ENCODE peak calls at places on chromosomes 3 and 15, in ten cellular contexts. A is SK-N-SH, K is IMR-90, D is Panc1, E is ascending aorta, Z is heart right ventricle, Q is suprapubic skin, M is astrocyte, N is right cardiac atrium, I is AG04450. W is an unnamed sample. For H3K27me3, the result is how much of the 10 kb centered on the place peaks cover.

GRCh38 chr3:58651268-58651667 is 15.3 kb downstream of the FAM3D start:
- DNase-seq in Z (no peak), I (no peak), Q (no peak), K (peak), N (no peak), A (no peak), M (no peak), E (no peak), D (no peak), W (no peak)

GRCh38 chr3:160097478-160097877 is 108.8 kb downstream of the IL12A start:
- DNase-seq in Q (no peak), N (no peak), M (no peak), A (no peak), K (no peak), D (no peak), Z (no peak), I (no peak), E (no peak), W (no peak)

GRCh38 chr3:183468424-183468823 is 40.0 kb upstream of the MCF2L2 start:
- DNase-seq in E (no peak), M (no peak), K (no peak), I (no peak), N (no peak), Z (no peak), D (no peak), A (no peak), Q (no peak), W (no peak)

GRCh38 chr15:47326506-47326905 is 390.8 kb upstream of the SEMA6D start:
- DNase-seq in Q (no peak), Z (no peak), A (no peak), D (no peak), K (no peak), M (no peak), E (no peak), N (no peak), I (no peak), W (no peak)

GRCh38 chr15:37034835-37035234 is 65.5 kb downstream of the MEIS2 start:
- DNase-seq in A (no peak), Z (no peak), E (no peak), Q (no peak), M (no peak), N (no peak), K (no peak), I (no peak), D (no peak), W (no peak)

GRCh38 chr3:118987466-118987865 is 47.2 kb downstream of the IGSF11 start:
- DNase-seq in D (no peak), M (peak), N (peak), A (no peak), Q (no peak), I (no peak), K (peak), Z (peak), E (no peak), W (peak)

GRCh38 chr15:80559320-80559693 is 135.8 kb upstream of the ABHD17C start:
- DNase-seq in M (peak), N (no peak), K (no peak), Z (no peak), Q (no peak), I (no peak), A (no peak), D (no peak), E (no peak), W (no peak)

GRCh38 chr3:134363381-134363755 is 10.9 kb downstream of the AMOTL2 start:
- DNase-seq in N (no peak), A (peak), Q (peak), Z (no peak), D (no peak), I (no peak), M (no peak), E (no peak), K (no peak), W (no peak)

GRCh38 chr3:23740517-23741402 is 65.0 kb upstream of the UBE2E1 start:
- DNase-seq in K (no peak), N (no peak), Z (no peak), E (no peak), Q (no peak), I (no peak), D (peak), A (no peak), M (peak), W (peak)

GRCh38 chr3:49469037-49469875 is 811 bp upstream of the DAG1 start:
- DNase-seq in M (peak), I (no peak), K (peak), Z (peak), N (peak), D (no peak), A (peak), Q (peak), E (peak), W (peak)

GRCh38 chr3:126149960-126150515 is 30.3 kb downstream of the ALDH1L1 start:
- DNase-seq in N (no peak), I (no peak), E (no peak), Z (peak), D (no peak), M (no peak), K (no peak), Q (peak), A (no peak), W (peak)

GRCh38 chr15:65663521-65663920 is 41.8 kb downstream of the SLC24A1 start:
- DNase-seq in A (no peak), Q (no peak), E (no peak), M (no peak), N (no peak), D (no peak), K (no peak), I (no peak), Z (no peak), W (no peak)

GRCh38 chr3:96430019-96430541 is 384.3 kb upstream of the EPHA6 start:
- DNase-seq in N (no peak), D (no peak), M (no peak), I (no peak), A (no peak), K (no peak), Q (no peak), E (no peak), Z (no peak), W (no peak)

GRCh38 chr3:119305271-119305670 is 11.1 kb downstream of the ARHGAP31 start:
- DNase-seq in A (no peak), Q (no peak), Z (no peak), K (no peak), M (no peak), E (no peak), D (no peak), N (no peak), I (no peak), W (no peak)

GRCh38 chr3:5221701-5222100 is 34.2 kb downstream of the EDEM1 start:
- DNase-seq in Z (no peak), I (no peak), K (no peak), E (no peak), M (no peak), N (no peak), Q (no peak), D (no peak), A (no peak), W (no peak)

GRCh38 chr15:68231102-68231818 is 1.7 kb upstream of the CLN6 start:
- DNase-seq in M (no peak), I (no peak), E (no peak), D (no peak), N (peak), Z (no peak), K (no peak), Q (peak), A (peak), W (no peak)

GRCh38 chr3:189621948-189622603 is 9.1 kb upstream of the TP63 start:
- DNase-seq in N (no peak), Q (no peak), E (no peak), K (no peak), A (no peak), M (peak), I (no peak), Z (no peak), D (no peak), W (no peak)

GRCh38 chr3:156429125-156429524 is 125.8 kb downstream of the SSR3 start:
- DNase-seq in Q (no peak), A (no peak), K (no peak), N (no peak), Z (no peak), M (no peak), D (no peak), E (no peak), I (no peak), W (no peak)

GRCh38 chr3:66253790-66254620 is 33.2 kb downstream of the SLC25A26 start:
- DNase-seq in I (no peak), N (no peak), M (peak), Q (no peak), K (peak), E (no peak), D (peak), Z (no peak), A (no peak), W (peak)

GRCh38 chr3:149009732-149010131 is 18.4 kb downstream of the GYG1 start:
- DNase-seq in A (no peak), M (no peak), K (peak), Q (no peak), Z (no peak), E (no peak), N (no peak), D (no peak), I (no peak), W (no peak)

GRCh38 chr3:69086133-69086722 is 1.5 kb downstream of the ARL6IP5 start:
- DNase-seq in M (peak), Q (peak), K (peak), I (peak), N (peak), A (peak), Z (peak), E (peak), D (no peak), W (peak)

GRCh38 chr3:15520185-15520584 is 1.3 kb downstream of the COLQ start:
- DNase-seq in Z (peak), Q (peak), E (no peak), N (no peak), A (no peak), K (no peak), M (no peak), D (no peak), I (no peak), W (no peak)

GRCh38 chr3:15892828-15893227 is 95.0 kb upstream of the ANKRD28 start:
- DNase-seq in D (no peak), N (no peak), K (peak), I (peak), M (peak), Z (no peak), A (no peak), Q (no peak), E (no peak), W (no peak)

GRCh38 chr3:134312072-134312872 is 61.6 kb upstream of the RYK start:
- DNase-seq in N (no peak), D (no peak), I (no peak), K (no peak), M (peak), A (peak), E (no peak), Q (no peak), Z (no peak), W (no peak)

GRCh38 chr3:198071602-198072285 is 111.7 kb downstream of the LMLN start:
- DNase-seq in N (no peak), Q (no peak), M (peak), E (no peak), A (no peak), D (peak), I (peak), Z (no peak), K (peak), W (peak)

GRCh38 chr15:73770049-73770448 is 16.9 kb upstream of the INSYN1 start:
- DNase-seq in M (no peak), I (no peak), A (no peak), K (no peak), Q (no peak), Z (no peak), N (no peak), E (no peak), D (no peak), W (no peak)

GRCh38 chr15:73766598-73766997 is 13.4 kb upstream of the INSYN1 start:
- DNase-seq in I (no peak), E (no peak), A (no peak), Q (no peak), K (no peak), D (no peak), N (no peak), Z (no peak), M (no peak), W (no peak)

GRCh38 chr15:73771380-73772095 is 18.4 kb upstream of the INSYN1 start:
- DNase-seq in A (no peak), K (no peak), Q (no peak), M (no peak), N (no peak), Z (no peak), D (no peak), E (no peak), I (no peak), W (no peak)

GRCh38 chr15:73765778-73766177 is 12.6 kb upstream of the INSYN1 start:
- DNase-seq in D (no peak), N (no peak), M (no peak), Z (no peak), Q (no peak), A (no peak), K (no peak), I (no peak), E (no peak), W (no peak)

DNA sequence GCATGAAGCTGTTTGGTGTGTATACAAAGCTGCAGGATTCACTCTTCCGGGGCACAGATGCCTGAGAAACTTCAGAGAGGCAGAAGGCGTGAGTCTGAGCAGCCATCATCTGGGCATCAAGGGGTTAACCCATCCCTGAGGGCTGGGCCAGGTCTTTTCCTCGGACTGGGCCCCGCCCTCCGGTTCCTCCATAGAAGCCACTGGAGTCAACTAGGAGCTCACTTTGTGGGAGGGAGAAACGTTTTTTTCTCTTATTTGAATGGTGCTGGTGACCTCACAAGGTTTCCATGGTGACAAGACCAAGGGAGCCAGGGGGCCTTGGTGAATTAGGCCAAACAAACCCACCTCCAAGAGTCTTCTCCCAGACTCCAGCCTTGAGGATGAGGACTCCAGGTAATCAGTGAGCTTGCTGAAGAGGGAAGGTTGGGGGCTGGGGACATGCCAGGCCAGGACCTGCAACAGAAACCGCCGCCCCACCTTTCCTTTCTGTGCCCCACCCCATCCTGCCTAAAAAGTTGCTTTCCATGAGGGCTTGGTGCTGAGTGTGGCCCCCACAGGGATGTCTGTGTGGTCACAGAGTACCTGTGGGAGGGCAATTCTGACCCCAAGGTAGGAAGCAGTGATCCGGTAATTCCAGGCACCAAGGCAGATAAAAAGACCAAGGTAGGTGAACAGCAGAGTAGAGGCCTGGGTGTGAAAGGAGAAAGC is 14.8 kb upstream of the INSYN1 start:
- DNase-seq in A (no peak), Q (no peak), M (no peak), E (no peak), N (peak), K (no peak), D (no peak), Z (no peak), I (no peak), W (no peak)
- H3K27me3 ChIP-seq in A (under half), Q (under half), M (under half), E (under half), N (under half), K (half or more), D (under half), Z (under half), I (under half), W (under half)

DNA sequence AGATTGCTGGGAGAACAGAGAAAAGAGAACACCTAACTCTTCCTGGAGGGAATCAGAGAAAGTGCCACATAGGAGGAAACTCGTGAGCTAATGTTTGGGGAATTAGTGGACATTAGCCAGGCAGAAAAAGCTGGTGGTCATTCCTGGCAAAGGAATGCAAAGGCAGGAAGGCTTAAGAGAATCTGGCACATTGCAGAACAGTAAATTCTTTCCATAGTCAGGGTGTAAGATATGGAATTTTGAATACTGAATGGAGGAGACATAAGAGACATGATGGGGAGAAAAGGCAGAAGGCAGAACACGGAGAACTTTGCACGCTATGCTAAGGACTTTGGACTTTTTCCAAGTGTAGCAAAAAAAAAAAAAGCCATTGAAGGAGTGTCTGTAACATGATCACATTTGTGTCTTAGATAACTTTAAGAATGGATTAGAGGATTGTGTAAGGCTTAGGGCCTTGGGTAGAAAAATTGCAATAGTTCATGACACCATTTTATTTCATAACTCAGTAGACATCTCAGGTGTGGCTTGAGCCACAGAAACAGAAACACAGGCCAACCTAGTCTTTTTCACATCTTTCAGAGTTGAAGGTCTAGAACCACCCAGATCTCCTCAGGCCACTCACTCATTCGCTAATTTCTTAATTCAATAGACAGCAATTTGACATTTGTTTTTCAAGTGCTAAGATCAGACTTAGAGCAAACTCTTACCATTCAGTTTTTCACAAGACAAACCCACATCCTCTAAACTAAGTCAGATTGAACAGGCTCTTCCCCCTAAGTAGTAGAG is 31.2 kb upstream of the CCDC80 start:
- DNase-seq in A (no peak), E (no peak), M (peak), N (no peak), K (peak), D (no peak), I (peak), Q (no peak), Z (no peak), W (peak)
- H3K4me3 ChIP-seq in A (no peak), E (no peak), M (no peak), N (no peak), K (no peak), D (no peak), I (no peak), Q (no peak), Z (no peak), W (no peak)

GRCh38 chr15:51751687-51752683 is 588 bp downstream of the TMOD2 start:
- DNase-seq in Q (peak), Z (peak), A (peak), M (no peak), D (no peak), I (no peak), K (peak), E (no peak), N (peak), W (peak)

GRCh38 chr15:51754267-51754666 is 2.9 kb downstream of the TMOD2 start:
- DNase-seq in Q (no peak), Z (no peak), M (no peak), N (no peak), D (no peak), K (no peak), A (no peak), I (no peak), E (no peak), W (no peak)

GRCh38 chr15:51750942-51751686 is at the start of gene TMOD2:
- DNase-seq in N (peak), Z (peak), E (no peak), M (no peak), K (peak), D (no peak), Q (no peak), A (peak), I (no peak), W (peak)

GRCh38 chr15:51750186-51750585 is 1.2 kb upstream of the TMOD2 start:
- DNase-seq in N (no peak), E (no peak), I (no peak), Q (no peak), K (no peak), D (no peak), A (no peak), M (no peak), Z (no peak), W (no peak)

GRCh38 chr15:51752918-51753317 is 1.5 kb downstream of the TMOD2 start:
- DNase-seq in K (no peak), Z (no peak), N (no peak), D (no peak), A (no peak), Q (no peak), M (no peak), E (no peak), I (no peak), W (no peak)
- H3K27me3 ChIP-seq in K (under half), Z (under half), N (under half), D (under half), A (under half), Q (under half), M (under half), E (under half), I (under half), W (half or more)

DNA sequence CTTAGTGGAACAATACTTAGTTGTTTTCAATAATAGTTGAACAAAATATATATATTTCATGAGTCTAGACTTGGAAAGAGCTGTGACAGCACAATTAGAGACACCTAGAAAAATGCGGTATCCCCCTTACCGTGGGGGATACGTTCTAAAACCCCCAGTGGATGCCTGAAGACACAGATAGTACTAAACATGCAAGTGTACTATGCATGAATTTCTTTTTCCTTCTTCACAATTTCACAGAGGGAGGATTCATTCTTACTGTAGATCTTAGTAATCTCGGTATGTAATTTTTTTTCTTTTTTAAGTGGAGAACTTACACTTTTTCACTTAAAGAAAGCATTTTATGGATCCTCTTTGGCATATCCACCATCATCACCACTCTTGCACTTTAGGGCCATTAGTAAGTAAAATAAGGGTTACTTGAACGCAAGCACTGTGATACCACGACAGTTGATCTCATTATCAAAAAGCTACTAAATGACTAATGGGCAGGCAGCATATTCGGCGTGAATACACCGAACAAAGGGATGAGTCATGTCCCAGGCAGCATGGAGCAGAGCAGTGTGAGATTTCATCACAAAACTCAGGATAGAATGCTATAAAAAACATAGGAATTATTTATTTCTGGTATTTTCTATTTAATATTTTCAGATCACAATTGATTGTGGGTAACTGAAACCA is 72.3 kb upstream of the ZNF280D start:
- DNase-seq in N (no peak), I (peak), A (no peak), Z (peak), K (peak), Q (no peak), E (no peak), M (peak), D (peak), W (peak)
- H3K4me3 ChIP-seq in N (peak), I (peak), A (peak), Z (peak), K (peak), Q (no peak), E (peak), M (peak), D (peak), W (no peak)

DNA sequence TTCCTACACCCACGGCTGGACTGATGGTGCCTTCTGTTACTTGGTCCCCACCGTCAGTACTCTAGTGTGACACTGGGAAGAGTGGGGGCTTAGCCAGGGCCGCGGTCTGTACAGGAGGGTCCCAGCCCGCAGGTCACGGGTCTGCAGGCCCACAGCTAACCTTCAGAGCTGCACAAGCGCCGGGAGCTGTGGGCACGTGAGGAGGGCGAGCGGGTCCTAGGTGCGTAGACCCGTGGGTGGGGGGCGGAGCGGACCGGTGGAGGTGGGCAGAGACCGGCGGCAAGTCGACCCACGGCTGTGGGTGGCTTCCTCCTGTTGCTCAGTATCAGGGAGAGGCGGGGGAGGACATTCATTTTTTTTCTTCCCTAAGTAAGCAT is 1.2 kb downstream of the TNFAIP8L3 start:
- DNase-seq in I (no peak), D (no peak), M (no peak), E (no peak), N (peak), Z (no peak), A (no peak), K (no peak), Q (no peak), W (no peak)
- H3K27me3 ChIP-seq in I (under half), D (under half), M (half or more), E (under half), N (under half), Z (under half), A (under half), K (half or more), Q (under half), W (half or more)

W was measured in hepatocyte.